ENCODE peak calls at places on chromosomes 13 and 19, in seven cellular contexts. I is upper lobe of left lung, J is K562, Y is HepG2, H is stomach, K is suprapubic skin, D is spleen. B is an unnamed sample.

GRCh38 chr13:94157705-94158218 is 321.7 kb downstream of the DCT start:
- DNase-seq in I (no peak), J (no peak), Y (no peak), H (no peak), K (no peak), D (no peak), B (no peak)

GRCh38 chr13:95237310-95237870 is 63.9 kb downstream of the ABCC4 start:
- DNase-seq in I (peak; percentile 61), J (no peak), Y (no peak), H (no peak), K (no peak), D (no peak), B (no peak)

GRCh38 chr19:39953915-39954314 is 17.1 kb upstream of the PSMC4 start:
- DNase-seq in I (no peak), J (no peak), Y (no peak), H (no peak), K (no peak), D (no peak), B (no peak)

GRCh38 chr19:33698576-33699435 is 77.1 kb downstream of the CHST8 start:
- DNase-seq in I (no peak), J (no peak), Y (no peak), H (no peak), K (peak; percentile 33), D (peak; percentile 44), B (no peak)

GRCh38 chr13:95573226-95573625 is 20.7 kb downstream of the CLDN10 start:
- DNase-seq in I (no peak), J (no peak), Y (no peak), H (no peak), K (no peak), D (no peak), B (no peak)

GRCh38 chr13:20301391-20302071 is 69.4 kb upstream of the GJB6 start:
- DNase-seq in I (no peak), J (no peak), Y (no peak), H (no peak), K (no peak), D (no peak), B (no peak)

GRCh38 chr19:33194884-33195710 is 967 bp downstream of the LRP3 start:
- DNase-seq in I (no peak), J (no peak), Y (peak; percentile 67), H (peak; percentile 34), K (no peak), D (no peak), B (peak; percentile 14)

GRCh38 chr13:113565526-113566226 is 18.9 kb upstream of the TFDP1 start:
- DNase-seq in I (no peak), J (no peak), Y (no peak), H (peak; percentile 13), K (no peak), D (peak; percentile 59), B (no peak)

GRCh38 chr13:109166807-109167206 is 537.4 kb downstream of the MYO16 start:
- DNase-seq in I (no peak), J (no peak), Y (no peak), H (no peak), K (no peak), D (no peak), B (no peak)

GRCh38 chr19:33725567-33725966 is 71.1 kb upstream of the KCTD15 start:
- DNase-seq in I (no peak), J (no peak), Y (no peak), H (no peak), K (no peak), D (peak; percentile 47), B (no peak)

GRCh38 chr19:46299004-46299509 is 2.2 kb downstream of the HIF3A start:
- DNase-seq in I (peak; percentile 95), J (peak; percentile 7), Y (peak; percentile 54), H (peak; percentile 99), K (peak; percentile 95), D (peak; percentile 90), B (no peak)

GRCh38 chr19:8695501-8695900 is 3.1 kb downstream of the ACTL9 start:
- DNase-seq in I (no peak), J (no peak), Y (no peak), H (no peak), K (no peak), D (no peak), B (no peak)

GRCh38 chr19:39342647-39343305 is 555 bp downstream of the SAMD4B start:
- DNase-seq in I (no peak), J (no peak), Y (no peak), H (no peak), K (peak; percentile 80), D (no peak), B (no peak)

GRCh38 chr19:5313307-5313706 is 27.3 kb downstream of the PTPRS start:
- DNase-seq in I (no peak), J (no peak), Y (peak; percentile 15), H (peak; percentile 69), K (no peak), D (peak; percentile 79), B (no peak)

GRCh38 chr13:97852181-97852874 is 101.1 kb upstream of the IPO5 start:
- DNase-seq in I (no peak), J (no peak), Y (no peak), H (no peak), K (no peak), D (no peak), B (no peak)

GRCh38 chr13:97853550-97853949 is 99.9 kb upstream of the IPO5 start:
- DNase-seq in I (no peak), J (no peak), Y (no peak), H (no peak), K (no peak), D (no peak), B (no peak)

GRCh38 chr13:97856001-97856675 is 97.3 kb upstream of the IPO5 start:
- DNase-seq in I (peak; percentile 32), J (no peak), Y (no peak), H (no peak), K (peak; percentile 76), D (no peak), B (no peak)

GRCh38 chr13:97858161-97858560 is 95.3 kb upstream of the IPO5 start:
- DNase-seq in I (no peak), J (no peak), Y (no peak), H (no peak), K (no peak), D (no peak), B (no peak)

DNA sequence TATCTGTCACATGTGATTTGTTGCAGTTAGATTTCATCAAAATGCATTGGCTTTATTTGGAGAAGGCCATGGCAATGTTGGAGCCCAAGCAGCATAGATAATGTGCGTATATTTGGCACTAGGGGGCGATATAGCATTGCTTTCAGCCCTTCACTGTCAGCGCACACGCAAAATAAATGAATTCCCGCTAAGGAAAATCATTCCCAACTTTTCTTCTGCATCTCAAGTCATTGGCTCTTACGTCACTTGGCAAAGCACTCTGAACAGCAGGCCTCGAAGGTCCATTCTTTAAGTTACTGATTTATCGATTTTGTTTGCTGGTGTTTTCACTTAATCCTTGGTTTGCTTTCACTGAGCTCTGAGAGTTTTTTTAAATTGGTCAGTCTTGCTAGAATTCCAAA is 97.9 kb upstream of the IPO5 start:
- DNase-seq in I (peak; percentile 26), J (peak; percentile 63), Y (peak; percentile 55), H (no peak), K (no peak), D (no peak), B (no peak)
- TF ChIP-seq POLR2AphosphoS5 in I (no peak), J (no peak), Y (no peak), H (peak; percentile 66), K (no peak), D (no peak), B (no peak)

DNA sequence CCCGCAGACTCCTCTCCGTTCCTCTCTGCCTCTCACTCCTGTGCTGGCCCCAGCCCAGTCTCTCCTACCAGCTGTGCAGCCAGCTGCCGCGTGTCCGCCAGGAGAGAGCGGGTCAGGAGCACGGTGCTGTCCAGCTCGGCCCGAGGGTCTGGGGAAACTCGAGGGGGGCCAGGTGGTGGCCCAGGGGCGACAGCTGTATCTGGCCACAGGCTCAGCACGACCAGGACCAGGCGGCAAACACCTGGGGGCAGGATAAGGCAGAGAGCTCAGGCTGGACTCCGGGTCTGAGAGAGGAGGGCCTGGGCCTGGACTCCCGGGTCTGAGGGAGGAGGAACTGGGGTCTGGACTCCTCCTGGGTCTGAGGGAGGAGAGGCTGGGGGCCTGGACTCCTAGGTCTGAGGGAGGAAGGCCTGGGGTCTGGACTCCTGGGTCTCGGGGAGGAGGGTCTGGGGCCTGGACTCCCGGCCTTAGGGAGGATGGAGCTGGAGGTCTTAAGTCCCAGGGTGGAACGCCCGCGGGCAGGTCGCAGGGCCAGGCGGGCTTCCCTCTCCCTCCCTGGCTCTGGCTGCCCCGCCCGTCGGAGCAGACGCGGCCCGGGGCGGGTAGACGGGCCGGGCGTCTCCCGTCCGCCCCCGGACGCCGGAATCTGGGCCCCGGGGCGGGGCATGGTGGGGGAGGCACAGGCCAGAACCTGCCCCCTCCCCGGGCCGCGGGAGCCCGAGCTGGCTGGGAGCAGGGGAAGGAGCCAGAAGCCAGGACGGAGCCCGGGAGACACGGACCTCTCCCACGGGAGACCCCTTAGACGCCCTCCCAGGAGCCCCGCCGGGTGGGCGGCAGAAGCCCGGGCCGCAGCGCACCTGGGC is 1.3 kb downstream of the IL11 start:
- DNase-seq in I (no peak), J (peak; percentile 67), Y (no peak), H (no peak), K (no peak), D (no peak), B (no peak)
- TF ChIP-seq POLR2A in I (no peak), J (no peak), Y (no peak), H (no peak), K (no peak), D (no peak), B (no peak)

DNA sequence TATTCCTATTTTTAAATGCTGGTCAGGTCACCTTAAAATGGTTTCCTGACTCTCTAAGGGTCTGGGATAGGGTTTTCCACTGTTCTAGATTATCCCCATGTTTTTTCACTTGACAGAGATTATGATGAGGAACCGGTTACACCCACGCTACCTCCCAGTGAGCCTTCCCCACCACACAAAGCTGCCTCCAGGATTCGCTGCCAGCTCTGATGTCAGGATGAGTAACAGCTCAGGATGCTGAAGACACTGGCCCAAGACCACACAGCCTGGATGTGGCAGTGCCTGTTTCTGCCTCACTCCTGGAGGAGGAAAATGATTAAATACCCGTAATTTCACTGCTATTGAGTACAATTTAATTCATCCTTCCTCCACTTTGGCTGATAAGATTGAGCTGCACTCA is 22.9 kb downstream of the ZNF114 start:
- DNase-seq in I (no peak), J (no peak), Y (no peak), H (no peak), K (no peak), D (no peak), B (no peak)
- TF ChIP-seq POLR2AphosphoS5 in I (no peak), J (no peak), Y (no peak), H (no peak), K (no peak), D (no peak), B (no peak)

DNA sequence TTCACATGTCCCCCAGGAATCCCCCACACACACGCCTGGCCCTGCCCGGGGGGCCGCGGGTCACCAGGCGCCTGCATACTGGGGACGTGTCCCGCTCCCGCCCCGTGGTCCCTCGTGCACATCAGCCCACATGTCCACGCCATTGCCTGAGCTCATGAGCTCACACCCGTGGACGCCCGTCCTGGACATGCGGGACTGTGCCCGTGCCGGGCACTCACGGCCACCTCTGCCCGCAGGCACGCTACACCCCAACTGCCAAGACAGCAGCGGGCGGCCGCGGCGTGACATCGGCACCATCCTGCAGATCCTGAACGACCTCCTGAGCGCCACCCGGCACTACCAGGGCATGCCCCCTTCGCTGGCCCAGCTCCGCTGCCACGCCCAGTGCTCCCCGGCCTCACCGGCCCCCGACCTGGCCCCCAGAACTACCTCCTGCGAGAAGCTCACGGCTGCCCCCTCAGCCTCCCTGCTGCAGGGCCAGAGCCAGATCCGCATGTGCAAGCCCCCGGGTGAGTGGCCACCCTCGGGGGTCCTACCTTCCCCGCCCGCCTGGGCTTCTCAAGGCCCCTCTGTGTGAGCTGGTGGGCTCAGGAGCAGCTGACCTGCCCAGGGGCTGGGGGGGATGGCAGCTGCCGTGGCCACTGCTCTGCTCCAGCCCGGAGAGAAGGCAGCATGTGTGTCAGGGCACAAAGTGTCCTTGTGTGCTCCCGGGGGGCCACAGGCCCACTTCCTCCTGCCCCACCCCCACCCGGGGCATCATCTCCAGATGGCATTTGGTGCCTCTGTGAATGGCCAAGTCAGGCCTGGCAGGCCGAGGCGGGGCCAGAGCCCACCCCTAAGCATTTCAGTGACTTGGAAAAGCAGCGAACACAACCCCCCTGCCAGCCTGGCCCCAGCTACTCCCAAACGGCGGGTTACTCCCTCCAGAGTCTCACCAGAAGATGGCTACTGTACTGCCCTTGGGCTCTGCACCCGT is 7.1 kb downstream of the MIDN start:
- DNase-seq in I (no peak), J (no peak), Y (no peak), H (no peak), K (no peak), D (peak; percentile 85), B (no peak)
- TF ChIP-seq POLR2A in I (no peak), J (no peak), Y (no peak), H (no peak), K (no peak), D (no peak), B (no peak)

B was measured in GM12892.